ENCODE peak calls at places on chromosome 9, in four cellular contexts. One of them, this sample, is unnamed.

GRCh38 chr9:131484051-131484445 is 18.7 kb upstream of the POMT1 start:
- DNase-seq in stomach: no peak
- DNase-seq in neuronal stem cell: no peak
- DNase-seq in hepatocyte: no peak
- DNase-seq in this sample: no peak

GRCh38 chr9:125258160-125258559 is 3.5 kb upstream of the GAPVD1 start:
- DNase-seq in stomach: no peak
- DNase-seq in hepatocyte: no peak
- DNase-seq in neuronal stem cell: no peak
- DNase-seq in this sample: no peak

GRCh38 chr9:114803886-114804285 is 2.0 kb downstream of the TNFSF15 start:
- DNase-seq in stomach: no peak
- DNase-seq in neuronal stem cell: no peak
- DNase-seq in hepatocyte: no peak
- DNase-seq in this sample: peak; percentile 1

GRCh38 chr9:16028516-16028915 is 475.7 kb downstream of the CCDC171 start:
- DNase-seq in stomach: no peak
- DNase-seq in neuronal stem cell: no peak
- DNase-seq in hepatocyte: no peak
- DNase-seq in this sample: no peak

GRCh38 chr9:469672-470040 is 255.0 kb downstream of the DOCK8 start:
- DNase-seq in stomach: peak; percentile 27
- DNase-seq in neuronal stem cell: no peak
- DNase-seq in hepatocyte: no peak
- DNase-seq in this sample: no peak

GRCh38 chr9:89723696-89724095 is 118.9 kb downstream of the GADD45G start:
- DNase-seq in stomach: no peak
- DNase-seq in neuronal stem cell: no peak
- DNase-seq in hepatocyte: no peak
- DNase-seq in this sample: no peak

GRCh38 chr9:27499481-27499880 is 24.6 kb upstream of the IFNK start:
- DNase-seq in stomach: no peak
- DNase-seq in neuronal stem cell: no peak
- DNase-seq in hepatocyte: no peak
- DNase-seq in this sample: no peak

GRCh38 chr9:121609845-121610637 is 41.4 kb upstream of the DAB2IP start:
- DNase-seq in stomach: peak; percentile 66
- DNase-seq in hepatocyte: peak; percentile 75
- DNase-seq in neuronal stem cell: no peak
- DNase-seq in this sample: peak; percentile 67

GRCh38 chr9:129761293-129761900 is 8.6 kb upstream of the PTGES start:
- DNase-seq in stomach: peak; percentile 35
- DNase-seq in neuronal stem cell: no peak
- DNase-seq in hepatocyte: no peak
- DNase-seq in this sample: peak; percentile 73

GRCh38 chr9:35871514-35871913 is 1.3 kb upstream of the OR13J1 start:
- DNase-seq in stomach: peak; percentile 45
- DNase-seq in hepatocyte: no peak
- DNase-seq in neuronal stem cell: no peak
- DNase-seq in this sample: no peak

GRCh38 chr9:27441741-27442070 is 82.4 kb upstream of the IFNK start:
- DNase-seq in hepatocyte: no peak
- DNase-seq in neuronal stem cell: no peak
- DNase-seq in stomach: no peak
- DNase-seq in this sample: no peak

GRCh38 chr9:70101265-70101664 is 57.6 kb downstream of the MAMDC2 start:
- DNase-seq in stomach: no peak
- DNase-seq in hepatocyte: no peak
- DNase-seq in neuronal stem cell: no peak
- DNase-seq in this sample: no peak

GRCh38 chr9:20662156-20662555 is 21.9 kb upstream of the FOCAD start:
- DNase-seq in neuronal stem cell: no peak
- DNase-seq in stomach: no peak
- DNase-seq in hepatocyte: no peak
- DNase-seq in this sample: no peak

GRCh38 chr9:123586140-123586735 is 230.2 kb downstream of the CRB2 start:
- DNase-seq in neuronal stem cell: no peak
- DNase-seq in hepatocyte: no peak
- DNase-seq in stomach: no peak
- DNase-seq in this sample: no peak

GRCh38 chr9:90526386-90526785 is 116.2 kb downstream of the DIRAS2 start:
- DNase-seq in hepatocyte: no peak
- DNase-seq in stomach: no peak
- DNase-seq in neuronal stem cell: no peak
- DNase-seq in this sample: no peak

GRCh38 chr9:134830926-134831720 is 49.5 kb upstream of the FCN2 start:
- DNase-seq in stomach: no peak
- DNase-seq in neuronal stem cell: no peak
- DNase-seq in hepatocyte: no peak
- DNase-seq in this sample: no peak

GRCh38 chr9:127565231-127565630 is 46.8 kb upstream of the STXBP1 start:
- DNase-seq in hepatocyte: no peak
- DNase-seq in stomach: no peak
- DNase-seq in neuronal stem cell: no peak
- DNase-seq in this sample: no peak

GRCh38 chr9:127561491-127562270 is 50.4 kb upstream of the STXBP1 start:
- DNase-seq in neuronal stem cell: no peak
- DNase-seq in stomach: peak; percentile 71
- DNase-seq in hepatocyte: peak; percentile 90
- DNase-seq in this sample: peak; percentile 96

GRCh38 chr9:127563579-127563978 is 48.5 kb upstream of the STXBP1 start:
- DNase-seq in hepatocyte: no peak
- DNase-seq in neuronal stem cell: no peak
- DNase-seq in stomach: no peak
- DNase-seq in this sample: no peak

GRCh38 chr9:127562841-127563523 is 49.1 kb upstream of the STXBP1 start:
- DNase-seq in neuronal stem cell: no peak
- DNase-seq in hepatocyte: no peak
- DNase-seq in stomach: no peak
- DNase-seq in this sample: no peak

DNA sequence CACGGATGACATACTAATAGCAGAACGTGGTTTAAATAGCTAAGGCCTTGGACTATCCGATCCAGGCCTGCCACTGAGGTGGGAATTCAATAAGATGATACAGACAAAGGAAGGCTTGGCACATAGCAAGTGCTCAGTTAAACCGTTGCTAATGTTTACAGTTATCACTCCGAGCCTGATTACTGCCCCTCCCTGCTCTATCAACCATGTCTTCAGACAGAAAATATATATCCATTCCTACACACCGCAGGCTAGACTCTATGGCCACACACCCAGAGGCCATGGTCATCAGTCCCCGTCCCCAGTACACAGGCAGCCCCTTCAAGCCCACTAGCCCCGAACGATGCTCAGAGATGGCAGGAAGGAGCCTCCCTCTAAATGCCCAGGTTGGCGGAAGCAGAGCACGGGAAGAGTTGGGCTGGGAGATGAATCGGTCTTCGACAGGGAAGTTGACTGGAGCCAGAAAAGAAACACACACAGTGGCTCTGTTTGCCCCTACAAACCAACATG is 49.8 kb upstream of the STXBP1 start:
- DNase-seq in hepatocyte: no peak
- DNase-seq in neuronal stem cell: no peak
- DNase-seq in stomach: no peak
- DNase-seq in this sample: no peak
- H3K27ac ChIP-seq in hepatocyte: peak overlapping the region; percentile 93
- H3K27ac ChIP-seq in neuronal stem cell: no peak overlapping the region
- H3K27ac ChIP-seq in stomach: peak overlapping the region; percentile 85
- H3K27ac ChIP-seq in this sample: peak overlapping the region; percentile 84

GRCh38 chr9:87504938-87505337 is 7.3 kb downstream of the DAPK1 start:
- DNase-seq in neuronal stem cell: no peak
- DNase-seq in stomach: no peak
- DNase-seq in hepatocyte: no peak
- DNase-seq in this sample: no peak
- H3K4me1 ChIP-seq in neuronal stem cell: peaks cover 1% of the 10 kb centered on the region
- H3K4me1 ChIP-seq in stomach: peaks cover 7% of the 10 kb centered on the region
- H3K4me1 ChIP-seq in hepatocyte: peaks cover 34% of the 10 kb centered on the region
- H3K4me1 ChIP-seq in this sample: no peaks in the 10 kb centered on the region

DNA sequence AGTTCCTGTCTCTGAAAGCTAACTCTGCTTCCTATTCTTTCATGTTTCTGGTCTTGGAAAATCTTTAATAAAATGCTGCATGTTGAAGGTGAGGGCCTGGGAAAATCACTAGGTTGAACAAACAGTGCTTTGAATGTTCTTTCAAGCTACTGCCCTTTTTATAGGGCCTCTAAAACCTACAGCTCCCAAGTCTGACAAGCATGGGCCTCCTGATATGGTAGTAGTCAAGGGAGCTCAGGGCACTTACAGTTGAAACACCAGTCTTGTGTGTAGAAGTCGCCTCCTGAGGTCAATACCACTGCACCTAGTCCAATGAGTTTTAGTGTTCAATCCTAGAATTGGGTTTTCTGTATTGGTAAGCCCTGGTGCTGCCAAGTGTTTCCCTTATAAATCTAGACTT is 20.5 kb downstream of the VLDLR start:
- DNase-seq in stomach: no peak
- DNase-seq in neuronal stem cell: no peak
- DNase-seq in hepatocyte: no peak
- DNase-seq in this sample: no peak
- H3K27ac ChIP-seq in stomach: no peak overlapping the region
- H3K27ac ChIP-seq in neuronal stem cell: no peak overlapping the region
- H3K27ac ChIP-seq in hepatocyte: no peak overlapping the region
- H3K27ac ChIP-seq in this sample: no peak overlapping the region

GRCh38 chr9:136726631-136727191 is 14.3 kb downstream of the DIPK1B start:
- DNase-seq in stomach: no peak
- DNase-seq in hepatocyte: peak; percentile 72
- DNase-seq in neuronal stem cell: no peak
- DNase-seq in this sample: no peak
- H3K4me1 ChIP-seq in stomach: peaks cover 30% of the 10 kb centered on the region
- H3K4me1 ChIP-seq in hepatocyte: peaks cover 23% of the 10 kb centered on the region
- H3K4me1 ChIP-seq in neuronal stem cell: peaks cover 24% of the 10 kb centered on the region
- H3K4me1 ChIP-seq in this sample: peaks cover 76% of the 10 kb centered on the region

DNA sequence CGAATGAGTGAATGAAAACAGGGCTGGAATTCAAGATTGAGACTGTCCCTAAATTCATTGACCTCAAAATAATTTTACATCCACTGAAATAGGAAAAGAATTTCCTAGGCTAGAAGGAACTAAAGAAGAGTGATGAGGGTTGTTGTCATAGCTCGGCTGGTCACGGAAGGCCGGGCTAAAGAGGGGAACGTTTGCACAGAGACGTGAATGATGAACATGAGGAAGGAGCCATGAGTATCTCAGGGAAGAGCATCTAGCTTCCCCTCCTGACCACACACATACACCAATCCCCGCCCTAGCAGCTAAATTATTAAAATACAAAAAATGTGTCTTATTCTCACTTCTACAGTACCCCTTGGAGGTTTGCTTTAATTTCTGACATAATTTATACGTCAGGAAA is 124.4 kb upstream of the ABCA1 start:
- DNase-seq in stomach: no peak
- DNase-seq in neuronal stem cell: no peak
- DNase-seq in hepatocyte: no peak
- DNase-seq in this sample: no peak
- H3K27ac ChIP-seq in stomach: no peak overlapping the region
- H3K27ac ChIP-seq in neuronal stem cell: no peak overlapping the region
- H3K27ac ChIP-seq in hepatocyte: peak overlapping the region; percentile 79
- H3K27ac ChIP-seq in this sample: no peak overlapping the region

GRCh38 chr9:136915632-136916329 is 28.8 kb downstream of the FBXW5 start:
- DNase-seq in stomach: no peak
- DNase-seq in hepatocyte: no peak
- DNase-seq in neuronal stem cell: no peak
- DNase-seq in this sample: no peak
- H3K4me1 ChIP-seq in stomach: no peaks in the 10 kb centered on the region
- H3K4me1 ChIP-seq in hepatocyte: no peaks in the 10 kb centered on the region
- H3K4me1 ChIP-seq in neuronal stem cell: no peaks in the 10 kb centered on the region
- H3K4me1 ChIP-seq in this sample: no peaks in the 10 kb centered on the region